ENCODE peak calls at places on chromosomes 6 and 20, in four cellular contexts. D, C, T and S are unnamed samples.

GRCh38 chr6:40356242-40356910 is 230.8 kb downstream of the LRFN2 start:
- DNase-seq in D (no peak), C (peak), T (no peak), S (no peak)

GRCh38 chr6:2990179-2990931 is 9.3 kb upstream of the NQO2 start:
- DNase-seq in D (no peak), C (peak), T (no peak), S (no peak)

GRCh38 chr20:32972181-32973076 is 31.8 kb downstream of the SUN5 start:
- DNase-seq in D (no peak), C (no peak), T (no peak), S (peak)

GRCh38 chr6:44234101-44235090 is 11.0 kb downstream of the SLC29A1 start:
- DNase-seq in D (peak), C (peak), T (no peak), S (peak)

GRCh38 chr6:167056370-167056769 is 57.2 kb downstream of the CEP43 start:
- DNase-seq in D (no peak), C (peak), T (no peak), S (peak)

GRCh38 chr6:16674666-16675392 is 86.4 kb downstream of the ATXN1 start:
- DNase-seq in D (no peak), C (no peak), T (no peak), S (no peak)

GRCh38 chr20:39338977-39339376 is 376.8 kb downstream of the DHX35 start:
- DNase-seq in D (peak), C (no peak), T (no peak), S (peak)

GRCh38 chr6:1716396-1716795 is 106.7 kb downstream of the FOXC1 start:
- DNase-seq in D (no peak), C (no peak), T (no peak), S (no peak)

GRCh38 chr20:21266191-21266536 is 37.0 kb upstream of the XRN2 start:
- DNase-seq in D (no peak), C (no peak), T (no peak), S (no peak)

GRCh38 chr6:22145823-22146379 is 150.9 kb downstream of the PRL start:
- DNase-seq in D (no peak), C (peak), T (no peak), S (peak)

GRCh38 chr6:22300287-22300998 is 3.6 kb upstream of the PRL start:
- DNase-seq in D (no peak), C (no peak), T (no peak), S (peak)